ENCODE peak calls at places on chromosomes 11 and 22, in seven cellular contexts. One of them, this sample, is unnamed.

GRCh38 chr22:40241200-40241763 is 63.6 kb downstream of the TNRC6B start:
- DNase-seq in mesendoderm: no peak
- DNase-seq in amniotic stem cell: no peak
- DNase-seq in EH: no peak
- DNase-seq in adrenal gland: no peak
- DNase-seq in EL: no peak
- DNase-seq in stimulated activated naive B cell treated with anti-CD40 and anti-IgM and Interleukin-4, amounts not matched to agents 10 μg/mL and 1 μg/mL and 100 μg/mL, for 72 hours: no peak
- DNase-seq in this sample: no peak

GRCh38 chr11:70732493-70733206 is 334.3 kb downstream of the CTTN start:
- DNase-seq in mesendoderm: no peak
- DNase-seq in amniotic stem cell: no peak
- DNase-seq in EH: no peak
- DNase-seq in adrenal gland: no peak
- DNase-seq in EL: no peak
- DNase-seq in stimulated activated naive B cell treated with anti-CD40 and anti-IgM and Interleukin-4, amounts not matched to agents 10 μg/mL and 1 μg/mL and 100 μg/mL, for 72 hours: no peak
- DNase-seq in this sample: no peak

GRCh38 chr11:132060546-132060945 is 690.1 kb downstream of the NTM start:
- DNase-seq in mesendoderm: no peak
- DNase-seq in amniotic stem cell: no peak
- DNase-seq in EH: peak
- DNase-seq in adrenal gland: no peak
- DNase-seq in EL: no peak
- DNase-seq in stimulated activated naive B cell treated with anti-CD40 and anti-IgM and Interleukin-4, amounts not matched to agents 10 μg/mL and 1 μg/mL and 100 μg/mL, for 72 hours: no peak
- DNase-seq in this sample: no peak

GRCh38 chr22:42343551-42344081 is 73.2 kb upstream of the TCF20 start:
- DNase-seq in mesendoderm: no peak
- DNase-seq in amniotic stem cell: no peak
- DNase-seq in EH: peak
- DNase-seq in adrenal gland: no peak
- DNase-seq in EL: peak
- DNase-seq in stimulated activated naive B cell treated with anti-CD40 and anti-IgM and Interleukin-4, amounts not matched to agents 10 μg/mL and 1 μg/mL and 100 μg/mL, for 72 hours: no peak
- DNase-seq in this sample: no peak

GRCh38 chr11:104968856-104969776 is 742 bp upstream of the CASP4 start:
- DNase-seq in mesendoderm: peak
- DNase-seq in amniotic stem cell: peak
- DNase-seq in EH: no peak
- DNase-seq in adrenal gland: peak
- DNase-seq in EL: peak
- DNase-seq in stimulated activated naive B cell treated with anti-CD40 and anti-IgM and Interleukin-4, amounts not matched to agents 10 μg/mL and 1 μg/mL and 100 μg/mL, for 72 hours: no peak
- DNase-seq in this sample: peak

GRCh38 chr11:86358720-86359119 is 16.0 kb upstream of the CCDC81 start:
- DNase-seq in mesendoderm: no peak
- DNase-seq in amniotic stem cell: no peak
- DNase-seq in EH: no peak
- DNase-seq in adrenal gland: no peak
- DNase-seq in EL: no peak
- DNase-seq in stimulated activated naive B cell treated with anti-CD40 and anti-IgM and Interleukin-4, amounts not matched to agents 10 μg/mL and 1 μg/mL and 100 μg/mL, for 72 hours: no peak
- DNase-seq in this sample: no peak

GRCh38 chr22:49535126-49535525 is 292.5 kb downstream of the BRD1 start:
- DNase-seq in mesendoderm: no peak
- DNase-seq in amniotic stem cell: no peak
- DNase-seq in EH: no peak
- DNase-seq in adrenal gland: no peak
- DNase-seq in EL: no peak
- DNase-seq in stimulated activated naive B cell treated with anti-CD40 and anti-IgM and Interleukin-4, amounts not matched to agents 10 μg/mL and 1 μg/mL and 100 μg/mL, for 72 hours: no peak
- DNase-seq in this sample: no peak

GRCh38 chr22:23126165-23127054 is 15.4 kb downstream of the RSPH14 start:
- DNase-seq in mesendoderm: no peak
- DNase-seq in amniotic stem cell: no peak
- DNase-seq in EH: no peak
- DNase-seq in adrenal gland: no peak
- DNase-seq in EL: no peak
- DNase-seq in stimulated activated naive B cell treated with anti-CD40 and anti-IgM and Interleukin-4, amounts not matched to agents 10 μg/mL and 1 μg/mL and 100 μg/mL, for 72 hours: no peak
- DNase-seq in this sample: no peak

GRCh38 chr11:1358286-1358685 is 31.4 kb upstream of the BRSK2 start:
- DNase-seq in mesendoderm: no peak
- DNase-seq in amniotic stem cell: no peak
- DNase-seq in EH: no peak
- DNase-seq in adrenal gland: no peak
- DNase-seq in EL: no peak
- DNase-seq in stimulated activated naive B cell treated with anti-CD40 and anti-IgM and Interleukin-4, amounts not matched to agents 10 μg/mL and 1 μg/mL and 100 μg/mL, for 72 hours: no peak
- DNase-seq in this sample: no peak

GRCh38 chr22:30872282-30873041 is 96.1 kb downstream of the MORC2 start:
- DNase-seq in mesendoderm: no peak
- DNase-seq in amniotic stem cell: no peak
- DNase-seq in EH: no peak
- DNase-seq in adrenal gland: peak
- DNase-seq in EL: no peak
- DNase-seq in stimulated activated naive B cell treated with anti-CD40 and anti-IgM and Interleukin-4, amounts not matched to agents 10 μg/mL and 1 μg/mL and 100 μg/mL, for 72 hours: no peak
- DNase-seq in this sample: no peak

GRCh38 chr11:118921929-118922744 is 3.6 kb downstream of the BCL9L start:
- DNase-seq in mesendoderm: peak
- DNase-seq in amniotic stem cell: no peak
- DNase-seq in EH: peak
- DNase-seq in adrenal gland: peak
- DNase-seq in EL: peak
- DNase-seq in stimulated activated naive B cell treated with anti-CD40 and anti-IgM and Interleukin-4, amounts not matched to agents 10 μg/mL and 1 μg/mL and 100 μg/mL, for 72 hours: no peak
- DNase-seq in this sample: peak

GRCh38 chr11:120682026-120682649 is 170.6 kb downstream of the GRIK4 start:
- DNase-seq in mesendoderm: peak
- DNase-seq in amniotic stem cell: no peak
- DNase-seq in EH: no peak
- DNase-seq in adrenal gland: no peak
- DNase-seq in EL: no peak
- DNase-seq in stimulated activated naive B cell treated with anti-CD40 and anti-IgM and Interleukin-4, amounts not matched to agents 10 μg/mL and 1 μg/mL and 100 μg/mL, for 72 hours: no peak
- DNase-seq in this sample: no peak

GRCh38 chr11:75583710-75584658 is 21.9 kb downstream of the SERPINH1 start:
- DNase-seq in mesendoderm: peak
- DNase-seq in amniotic stem cell: no peak
- DNase-seq in EH: peak
- DNase-seq in adrenal gland: peak
- DNase-seq in EL: peak
- DNase-seq in stimulated activated naive B cell treated with anti-CD40 and anti-IgM and Interleukin-4, amounts not matched to agents 10 μg/mL and 1 μg/mL and 100 μg/mL, for 72 hours: no peak
- DNase-seq in this sample: no peak

GRCh38 chr22:49749885-49750510 is 77.7 kb downstream of the BRD1 start:
- DNase-seq in mesendoderm: no peak
- DNase-seq in amniotic stem cell: no peak
- DNase-seq in EH: no peak
- DNase-seq in adrenal gland: no peak
- DNase-seq in EL: no peak
- DNase-seq in stimulated activated naive B cell treated with anti-CD40 and anti-IgM and Interleukin-4, amounts not matched to agents 10 μg/mL and 1 μg/mL and 100 μg/mL, for 72 hours: no peak
- DNase-seq in this sample: no peak

GRCh38 chr11:124801636-124802312 is 1.6 kb upstream of the MSANTD2 start:
- DNase-seq in mesendoderm: peak
- DNase-seq in amniotic stem cell: no peak
- DNase-seq in EH: peak
- DNase-seq in adrenal gland: no peak
- DNase-seq in EL: peak
- DNase-seq in stimulated activated naive B cell treated with anti-CD40 and anti-IgM and Interleukin-4, amounts not matched to agents 10 μg/mL and 1 μg/mL and 100 μg/mL, for 72 hours: no peak
- DNase-seq in this sample: no peak

GRCh38 chr11:18332302-18332701 is 9.9 kb downstream of the GTF2H1 start:
- DNase-seq in mesendoderm: peak
- DNase-seq in amniotic stem cell: no peak
- DNase-seq in EH: no peak
- DNase-seq in adrenal gland: no peak
- DNase-seq in EL: no peak
- DNase-seq in stimulated activated naive B cell treated with anti-CD40 and anti-IgM and Interleukin-4, amounts not matched to agents 10 μg/mL and 1 μg/mL and 100 μg/mL, for 72 hours: no peak
- DNase-seq in this sample: no peak